ENCODE peak calls at places on chromosome 9, in four cellular contexts. Q is body of pancreas, O is HepG2, I is tibial nerve. K is an unnamed sample.

GRCh38 chr9:96515629-96516470 is 65.9 kb downstream of the HABP4 start:
- DNase-seq in Q (no peak), I (peak; percentile 36), O (no peak), K (no peak)

GRCh38 chr9:26870292-26870691 is 22.3 kb downstream of the CAAP1 start:
- DNase-seq in I (no peak), O (no peak), Q (no peak), K (no peak)

GRCh38 chr9:26205316-26205715 is 527.1 kb upstream of the TUSC1 start:
- DNase-seq in I (no peak), O (no peak), Q (no peak), K (no peak)

GRCh38 chr9:98873535-98874432 is 66.3 kb downstream of the GALNT12 start:
- DNase-seq in O (no peak), I (no peak), Q (peak; percentile 51), K (no peak)

GRCh38 chr9:134463293-134463692 is 137.0 kb downstream of the RXRA start:
- DNase-seq in O (no peak), Q (no peak), I (no peak), K (no peak)

GRCh38 chr9:15697459-15697858 is 144.6 kb downstream of the CCDC171 start:
- DNase-seq in O (no peak), Q (no peak), I (no peak), K (no peak)

GRCh38 chr9:35675732-35676392 is 2.1 kb downstream of the CA9 start:
- DNase-seq in O (no peak), Q (no peak), I (no peak), K (no peak)

GRCh38 chr9:20989923-20990341 is 41.5 kb downstream of the HACD4 start:
- DNase-seq in Q (peak; percentile 67), O (no peak), I (peak; percentile 43), K (peak; percentile 21)

GRCh38 chr9:106983346-106983745 is 120.4 kb downstream of the ZNF462 start:
- DNase-seq in I (no peak), O (no peak), Q (no peak), K (no peak)

GRCh38 chr9:71793386-71794105 is 25.2 kb upstream of the CEMIP2 start:
- DNase-seq in Q (no peak), O (peak; percentile 76), I (no peak), K (no peak)

GRCh38 chr9:127568971-127569818 is 42.9 kb upstream of the STXBP1 start:
- DNase-seq in O (peak; percentile 55), Q (peak; percentile 93), I (peak; percentile 67), K (peak; percentile 91)

GRCh38 chr9:37271679-37272078 is 150.8 kb upstream of the GRHPR start:
- DNase-seq in O (no peak), Q (no peak), I (no peak), K (no peak)

GRCh38 chr9:75866273-75866871 is 24.1 kb upstream of the PCSK5 start:
- DNase-seq in Q (peak; percentile 60), O (peak; percentile 27), I (peak; percentile 91), K (no peak)

GRCh38 chr9:77647267-77647658 is 859 bp downstream of the GNA14 start:
- DNase-seq in Q (no peak), O (no peak), I (no peak), K (no peak)

GRCh38 chr9:81964216-81965171 is 21.2 kb downstream of the SPATA31D3 start:
- DNase-seq in I (no peak), O (no peak), Q (no peak), K (no peak)

GRCh38 chr9:61673664-61674381 is 484.0 kb downstream of the SPATA31A7 start:
- DNase-seq in I (no peak), O (no peak), Q (no peak), K (no peak)

GRCh38 chr9:34384368-34385165 is 7.9 kb upstream of the MYORG start:
- DNase-seq in Q (no peak), O (peak; percentile 22), I (no peak), K (no peak)

GRCh38 chr9:11149065-11149464 is 536.3 kb upstream of the PTPRD start:
- DNase-seq in Q (no peak), O (no peak), I (no peak), K (no peak)

GRCh38 chr9:34123682-34124081 is 2.8 kb downstream of the DCAF12 start:
- DNase-seq in Q (peak; percentile 64), I (peak; percentile 30), O (no peak), K (no peak)

GRCh38 chr9:1722404-1722803 is 292.7 kb upstream of the SMARCA2 start:
- DNase-seq in I (no peak), O (no peak), Q (no peak), K (no peak)

GRCh38 chr9:117276444-117276843 is 138.4 kb downstream of the ASTN2 start:
- DNase-seq in O (no peak), I (no peak), Q (no peak), K (no peak)

GRCh38 chr9:131733601-131734061 is 6.2 kb downstream of the RAPGEF1 start:
- DNase-seq in Q (peak; percentile 65), I (no peak), O (no peak), K (no peak)

GRCh38 chr9:26261503-26262330 is 583.5 kb upstream of the TUSC1 start:
- DNase-seq in I (no peak), O (no peak), Q (no peak), K (no peak)

GRCh38 chr9:125867752-125868400 is 120.7 kb downstream of the PBX3 start:
- DNase-seq in I (no peak), O (no peak), Q (no peak), K (no peak)

GRCh38 chr9:124248066-124248465 is 9.7 kb upstream of the NEK6 start:
- DNase-seq in O (no peak), Q (no peak), I (no peak), K (no peak)

GRCh38 chr9:1120500-1120899 is 70.3 kb downstream of the DMRT2 start:
- DNase-seq in Q (no peak), I (no peak), O (no peak), K (no peak)

GRCh38 chr9:23308114-23308513 is 517.9 kb downstream of the ELAVL2 start:
- DNase-seq in I (no peak), Q (no peak), O (no peak), K (no peak)

GRCh38 chr9:92147030-92147853 is 32.0 kb upstream of the SPTLC1 start:
- DNase-seq in O (no peak), Q (peak; percentile 27), I (no peak), K (no peak)

GRCh38 chr9:112327718-112328450 is 5.5 kb downstream of the PTBP3 start:
- DNase-seq in I (no peak), O (no peak), Q (no peak), K (no peak)

GRCh38 chr9:13689925-13690324 is 410.4 kb upstream of the MPDZ start:
- DNase-seq in O (no peak), I (no peak), Q (no peak), K (no peak)

GRCh38 chr9:5553211-5553610 is 42.9 kb downstream of the PDCD1LG2 start:
- DNase-seq in O (no peak), Q (no peak), I (no peak), K (no peak)

GRCh38 chr9:35470894-35471293 is 19.0 kb upstream of the RUSC2 start:
- DNase-seq in I (peak; percentile 52), O (no peak), Q (peak; percentile 32), K (no peak)

GRCh38 chr9:91486699-91487497 is 63.3 kb upstream of the NFIL3 start:
- DNase-seq in I (no peak), O (no peak), Q (no peak), K (no peak)

GRCh38 chr9:81557452-81557956 is 131.8 kb downstream of the TLE1 start:
- DNase-seq in I (no peak), Q (no peak), O (no peak), K (no peak)

GRCh38 chr9:99180662-99181061 is 41.1 kb downstream of the ALG2 start:
- DNase-seq in Q (no peak), O (no peak), I (no peak), K (no peak)

GRCh38 chr9:13478235-13478634 is 198.7 kb upstream of the MPDZ start:
- DNase-seq in O (no peak), I (no peak), Q (no peak), K (no peak)

GRCh38 chr9:68706579-68707201 is 1.6 kb downstream of the PIP5K1B start:
- DNase-seq in O (no peak), I (no peak), Q (no peak), K (no peak)

GRCh38 chr9:87499455-87500015 is 1.9 kb downstream of the DAPK1 start:
- DNase-seq in I (no peak), Q (no peak), O (no peak), K (no peak)
- H3K4me1 ChIP-seq in I (no peaks in the 10 kb centered on the region), Q (peaks cover 57% of the 10 kb centered on the region), O (peaks cover 67% of the 10 kb centered on the region), K (no peaks in the 10 kb centered on the region)

DNA sequence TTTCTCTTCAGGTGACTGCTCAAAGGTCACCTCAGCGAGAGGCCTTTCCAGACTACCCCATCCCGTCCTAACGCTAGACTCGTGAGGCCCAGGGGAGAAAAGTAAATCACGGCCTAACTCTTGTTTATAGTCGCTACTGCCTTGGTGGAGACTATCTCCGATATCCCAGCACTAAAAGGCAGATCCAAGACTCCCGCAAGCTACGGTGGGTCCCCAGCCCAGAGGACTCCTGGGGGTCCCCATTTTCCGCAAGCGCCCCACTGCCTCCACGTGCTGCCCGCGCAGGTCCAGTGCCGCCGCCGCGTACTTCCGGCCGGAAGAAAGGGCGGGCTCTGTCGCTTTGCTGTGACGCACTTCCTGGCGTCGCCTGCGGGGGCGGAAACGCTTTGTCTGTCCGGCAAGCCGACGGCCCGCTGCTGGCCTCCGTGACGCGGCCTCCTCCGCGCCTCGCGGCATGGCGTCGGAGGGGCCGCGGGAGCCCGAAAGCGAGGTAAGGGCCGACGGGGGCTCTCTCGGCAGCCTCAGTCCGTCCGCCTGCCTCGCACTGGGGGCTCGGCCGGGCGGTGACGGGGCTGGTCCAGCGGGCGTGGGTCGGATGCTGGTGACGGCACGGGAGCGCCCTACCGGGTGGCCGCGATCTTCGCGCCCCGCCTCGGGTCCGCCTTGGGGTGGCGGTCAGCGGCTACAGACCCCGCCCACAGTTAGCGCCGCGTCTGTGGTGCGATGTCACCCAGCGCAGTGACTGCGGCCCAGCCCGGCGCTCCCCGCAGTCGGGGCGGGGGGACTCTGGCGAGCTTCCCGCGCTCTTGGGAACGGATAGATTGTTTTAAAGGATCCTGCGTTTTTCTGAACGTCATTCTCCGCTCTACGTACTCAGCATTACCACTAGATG is at the start of gene SECISBP2:
- DNase-seq in I (peak; percentile 93), Q (peak; percentile 97), O (peak; percentile 93), K (peak; percentile 89)
- TF ChIP-seq CTCF in I (peak; percentile 74), Q (peak; percentile 80), O (peak; percentile 78), K (no peak)

GRCh38 chr9:128886211-128886826 is 4.4 kb downstream of the LRRC8A start:
- DNase-seq in Q (no peak), O (no peak), I (no peak), K (no peak)
- H3K4me1 ChIP-seq in Q (peaks cover 21% of the 10 kb centered on the region), O (peaks cover 22% of the 10 kb centered on the region), I (peaks cover 28% of the 10 kb centered on the region), K (peaks cover 60% of the 10 kb centered on the region)

GRCh38 chr9:130710822-130711352 is 17.3 kb downstream of the EXOSC2 start:
- DNase-seq in Q (no peak), O (no peak), I (no peak), K (no peak)

GRCh38 chr9:130711469-130711868 is 17.9 kb downstream of the EXOSC2 start:
- DNase-seq in I (no peak), O (no peak), Q (no peak), K (no peak)

GRCh38 chr9:130712564-130713285 is 19.1 kb downstream of the EXOSC2 start:
- DNase-seq in I (peak; percentile 96), Q (peak; percentile 99), O (peak; percentile 95), K (peak; percentile 96)

GRCh38 chr9:130707225-130707976 is 13.8 kb downstream of the EXOSC2 start:
- DNase-seq in I (peak; percentile 83), Q (peak; percentile 83), O (peak; percentile 63), K (no peak)
- TF ChIP-seq CTCF in I (peak; percentile 59), Q (peak; percentile 71), O (peak; percentile 67), K (peak; percentile 35)

K was measured in ascending aorta.